ENCODE peak calls at places on chromosomes 13 and 19, in ten cellular contexts. R, C, O, W, Y, E, D, H, G and X are unnamed samples.

GRCh38 chr19:44757735-44758505 is 9.4 kb downstream of the BCL3 start:
- DNase-seq in R (no peak), C (peak; percentile 91), O (no peak), W (no peak), Y (no peak), E (peak; percentile 57), D (peak; percentile 61), H (no peak), G (no peak), X (no peak)

GRCh38 chr19:10643166-10643967 is 10.8 kb upstream of the ILF3 start:
- DNase-seq in R (no peak), C (no peak), O (no peak), W (no peak), Y (no peak), E (no peak), D (no peak), H (peak; percentile 5), G (no peak), X (no peak)

GRCh38 chr19:8392017-8392591 is 1.9 kb downstream of the RAB11B start:
- DNase-seq in R (no peak), C (peak; percentile 80), O (no peak), W (no peak), Y (no peak), E (peak; percentile 59), D (peak; percentile 81), H (no peak), G (no peak), X (no peak)

GRCh38 chr19:4457654-4458406 is at the start of gene UBXN6:
- DNase-seq in R (peak; percentile 99), C (peak; percentile 99), O (peak; percentile 97), W (peak; percentile 92), Y (peak; percentile 87), E (peak; percentile 98), D (peak; percentile 98), H (peak; percentile 98), G (peak; percentile 93), X (peak; percentile 99)

GRCh38 chr13:46339035-46339666 is 47.9 kb downstream of the RUBCNL start:
- DNase-seq in R (peak; percentile 44), C (peak; percentile 62), O (no peak), W (no peak), Y (no peak), E (peak; percentile 25), D (no peak), H (peak; percentile 35), G (no peak), X (peak; percentile 36)

GRCh38 chr19:37763488-37763887 is 15.9 kb downstream of the ZNF573 start:
- DNase-seq in R (no peak), C (no peak), O (no peak), W (no peak), Y (no peak), E (peak; percentile 47), D (no peak), H (no peak), G (no peak), X (no peak)

GRCh38 chr13:94173312-94173854 is 306.1 kb downstream of the DCT start:
- DNase-seq in R (no peak), C (no peak), O (no peak), W (no peak), Y (no peak), E (peak; percentile 14), D (no peak), H (no peak), G (no peak), X (no peak)

GRCh38 chr19:50851620-50852019 is 3.1 kb upstream of the KLK3 start:
- DNase-seq in R (no peak), C (no peak), O (no peak), W (no peak), Y (no peak), E (no peak), D (no peak), H (no peak), G (no peak), X (no peak)

GRCh38 chr13:109088528-109088927 is 459.1 kb downstream of the MYO16 start:
- DNase-seq in R (no peak), C (no peak), O (no peak), W (no peak), Y (no peak), E (no peak), D (no peak), H (no peak), G (no peak), X (no peak)

GRCh38 chr13:30607908-30608307 is 9.8 kb upstream of the USPL1 start:
- DNase-seq in R (peak; percentile 80), C (no peak), O (no peak), W (no peak), Y (no peak), E (no peak), D (peak; percentile 34), H (peak; percentile 68), G (no peak), X (peak; percentile 77)

GRCh38 chr19:11140896-11141295 is 14.7 kb downstream of the SPC24 start:
- DNase-seq in R (peak; percentile 3), C (no peak), O (no peak), W (no peak), Y (no peak), E (no peak), D (no peak), H (no peak), G (no peak), X (no peak)

GRCh38 chr13:50074843-50075242 is 59.6 kb downstream of the KCNRG start:
- DNase-seq in R (no peak), C (no peak), O (no peak), W (no peak), Y (no peak), E (no peak), D (no peak), H (no peak), G (no peak), X (no peak)

GRCh38 chr19:10294368-10294697 is 4.6 kb downstream of the ICAM5 start:
- DNase-seq in R (no peak), C (no peak), O (no peak), W (no peak), Y (no peak), E (no peak), D (no peak), H (no peak), G (no peak), X (no peak)

GRCh38 chr19:35297922-35298321 is 6.0 kb downstream of the MAG start:
- DNase-seq in R (no peak), C (no peak), O (no peak), W (no peak), Y (no peak), E (no peak), D (no peak), H (no peak), G (no peak), X (no peak)

GRCh38 chr13:112688560-112689497 is 1.0 kb upstream of the ATP11A start:
- DNase-seq in R (no peak), C (peak; percentile 54), O (no peak), W (no peak), Y (no peak), E (peak; percentile 40), D (peak; percentile 40), H (no peak), G (no peak), X (no peak)

GRCh38 chr13:51726446-51727185 is 77.3 kb downstream of the DHRS12 start:
- DNase-seq in R (no peak), C (no peak), O (no peak), W (no peak), Y (no peak), E (peak; percentile 83), D (no peak), H (no peak), G (no peak), X (no peak)

GRCh38 chr19:48632692-48633147 is 4.5 kb downstream of the DBP start:
- DNase-seq in R (no peak), C (no peak), O (no peak), W (no peak), Y (no peak), E (no peak), D (no peak), H (no peak), G (no peak), X (no peak)

DNA sequence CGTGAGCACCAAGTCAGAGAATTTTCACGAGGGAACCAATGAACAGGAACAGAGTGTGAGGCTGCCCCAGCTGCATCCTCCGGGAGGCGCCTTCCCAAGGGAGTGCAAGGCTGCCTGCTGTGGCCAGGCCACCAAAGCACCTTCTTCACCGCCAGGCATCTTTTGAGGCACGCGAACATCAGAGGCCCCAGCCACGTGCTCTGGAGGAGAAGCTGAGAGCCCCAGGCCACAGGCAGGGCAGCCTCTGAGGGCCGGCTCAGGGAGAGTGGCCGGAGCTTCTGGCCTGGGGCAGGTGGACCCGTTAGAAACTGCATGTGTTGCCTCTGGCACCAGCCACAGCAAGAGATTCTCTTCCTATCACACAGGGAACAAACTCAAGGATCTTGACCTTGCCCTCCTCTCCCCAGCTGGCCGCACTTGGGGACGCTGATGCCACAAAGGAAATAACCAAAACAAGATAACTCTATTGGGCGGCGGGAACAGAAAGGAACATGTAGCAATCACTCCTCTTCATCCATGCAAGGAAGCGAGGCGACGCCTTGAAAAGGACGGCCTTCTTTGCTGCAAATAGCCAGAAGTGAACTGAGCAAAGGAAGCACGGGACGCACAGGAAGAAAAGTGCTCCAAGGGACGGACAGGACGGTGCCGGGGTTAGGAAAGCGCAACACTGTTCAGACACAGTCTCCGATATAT is 19.9 kb downstream of the GAS6 start:
- DNase-seq in R (no peak), C (no peak), O (no peak), W (no peak), Y (no peak), E (no peak), D (no peak), H (no peak), G (no peak), X (no peak)
- TF ChIP-seq CTCF in R (no peak), C (no peak), O (no peak), W (no peak), Y (peak; percentile 5), E (no peak), D (no peak), H (no peak), G (no peak), X (no peak)

GRCh38 chr19:30227661-30228112 is 144.5 kb upstream of the ZNF536 start:
- DNase-seq in R (peak; percentile 80), C (peak; percentile 63), O (no peak), W (peak; percentile 13), Y (no peak), E (peak; percentile 41), D (peak; percentile 33), H (peak; percentile 92), G (peak; percentile 68), X (peak; percentile 91)
- TF ChIP-seq CTCF in R (peak; percentile 70), C (peak; percentile 77), O (peak; percentile 59), W (peak; percentile 10), Y (peak; percentile 12), E (peak; percentile 33), D (no peak), H (peak; percentile 91), G (no peak), X (peak; percentile 74)

DNA sequence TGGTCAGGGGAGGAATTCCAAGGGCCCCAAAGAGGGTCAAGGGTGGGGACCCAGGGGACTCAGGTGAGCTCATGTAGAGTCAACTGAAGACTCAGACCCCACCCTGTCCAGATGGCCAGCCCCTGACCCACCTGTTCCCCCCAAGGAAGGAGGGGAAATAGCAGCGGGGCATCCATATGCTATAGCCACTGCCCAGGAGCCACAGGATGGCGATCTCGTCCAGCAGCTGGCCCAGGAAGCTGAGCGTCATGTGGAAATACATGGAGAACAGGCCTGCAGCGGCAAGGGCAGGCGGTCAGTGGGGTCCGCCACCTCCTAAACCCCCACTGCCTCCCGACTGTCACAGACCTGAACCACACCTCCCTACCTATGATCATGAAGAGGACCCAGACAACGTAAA is 21.4 kb downstream of the ACER1 start:
- DNase-seq in R (no peak), C (no peak), O (no peak), W (no peak), Y (no peak), E (no peak), D (no peak), H (no peak), G (no peak), X (no peak)
- TF ChIP-seq CTCF in R (no peak), C (no peak), O (no peak), W (peak; percentile 12), Y (peak; percentile 7), E (peak; percentile 25), D (no peak), H (no peak), G (no peak), X (no peak)

GRCh38 chr13:72341904-72342303 is 385.5 kb downstream of the MZT1 start:
- DNase-seq in R (no peak), C (no peak), O (no peak), W (no peak), Y (no peak), E (no peak), D (no peak), H (no peak), G (no peak), X (no peak)
- TF ChIP-seq CTCF in R (no peak), C (no peak), O (no peak), W (no peak), Y (no peak), E (no peak), D (no peak), H (no peak), G (no peak), X (peak; percentile 2)